ENCODE peak calls at places on chromosomes 6 and 20, in ten cellular contexts. L, I, Z, S, F, R, V, J, X and T are unnamed samples.

GRCh38 chr6:112743343-112743742 is 396.2 kb downstream of the RFPL4B start:
- DNase-seq in X (peak), Z (no peak), I (no peak), S (no peak), R (no peak), V (no peak), F (no peak), J (no peak), L (no peak), T (no peak)

GRCh38 chr20:58700121-58700780 is 7.7 kb downstream of the NPEPL1 start:
- DNase-seq in X (no peak), S (no peak), Z (no peak), L (no peak), F (no peak), V (no peak), R (no peak), I (peak), J (no peak), T (no peak)

GRCh38 chr6:2439632-2440031 is 194.2 kb upstream of the GMDS start:
- DNase-seq in V (no peak), I (no peak), R (no peak), J (no peak), S (peak), F (no peak), L (no peak), Z (no peak), X (no peak), T (no peak)

GRCh38 chr6:101178748-101179147 is 214.8 kb upstream of the GRIK2 start:
- DNase-seq in S (no peak), F (no peak), V (peak), I (no peak), L (no peak), Z (no peak), R (peak), J (no peak), X (no peak), T (no peak)

GRCh38 chr6:136635615-136636014 is 85.4 kb upstream of the MAP7 start:
- DNase-seq in V (no peak), J (no peak), S (no peak), Z (no peak), L (no peak), I (no peak), F (no peak), X (no peak), R (no peak), T (no peak)

GRCh38 chr20:33209789-33210188 is 7.4 kb upstream of the BPIFA3 start:
- DNase-seq in I (peak), S (peak), L (no peak), R (peak), V (peak), Z (no peak), X (peak), F (peak), J (peak), T (peak)

GRCh38 chr6:170371588-170371987 is 65.0 kb downstream of the FAM120B start:
- DNase-seq in Z (no peak), X (peak), S (no peak), L (no peak), V (no peak), R (no peak), J (no peak), I (peak), F (peak), T (no peak)

GRCh38 chr20:20580139-20580538 is 132.3 kb downstream of the RALGAPA2 start:
- DNase-seq in R (no peak), V (no peak), F (no peak), I (no peak), S (no peak), Z (no peak), J (no peak), L (no peak), X (peak), T (no peak)

GRCh38 chr6:39867592-39867991 is 66.7 kb downstream of the MOCS1 start:
- DNase-seq in I (no peak), F (no peak), X (peak), V (no peak), Z (no peak), J (no peak), R (no peak), L (no peak), S (no peak), T (no peak)

GRCh38 chr6:135535989-135536414 is 38.5 kb upstream of the AHI1 start:
- DNase-seq in Z (no peak), S (peak), V (peak), X (peak), L (no peak), F (peak), I (peak), R (peak), J (no peak), T (peak)
- TF ChIP-seq CTCF in Z (peak), S (peak), V (peak), X (peak), L (peak), F (peak), I (peak), R (peak), J (peak), T (peak)

GRCh38 chr20:49482621-49483017 is at the start of gene KCNB1:
- DNase-seq in S (peak), V (peak), I (peak), J (peak), F (peak), Z (peak), X (peak), L (no peak), R (peak), T (peak)

GRCh38 chr20:49483018-49483705 is 694 bp upstream of the KCNB1 start:
- DNase-seq in L (no peak), X (peak), S (no peak), J (no peak), R (no peak), I (no peak), F (no peak), Z (no peak), V (no peak), T (no peak)

GRCh38 chr20:49484180-49485140 is 2.0 kb upstream of the KCNB1 start:
- DNase-seq in R (peak), L (peak), J (peak), F (peak), X (peak), S (peak), Z (peak), V (peak), I (peak), T (peak)

GRCh38 chr20:49482173-49482572 is 295 bp downstream of the KCNB1 start:
- DNase-seq in F (no peak), L (no peak), S (no peak), V (no peak), J (peak), I (no peak), X (peak), Z (no peak), R (no peak), T (no peak)

DNA sequence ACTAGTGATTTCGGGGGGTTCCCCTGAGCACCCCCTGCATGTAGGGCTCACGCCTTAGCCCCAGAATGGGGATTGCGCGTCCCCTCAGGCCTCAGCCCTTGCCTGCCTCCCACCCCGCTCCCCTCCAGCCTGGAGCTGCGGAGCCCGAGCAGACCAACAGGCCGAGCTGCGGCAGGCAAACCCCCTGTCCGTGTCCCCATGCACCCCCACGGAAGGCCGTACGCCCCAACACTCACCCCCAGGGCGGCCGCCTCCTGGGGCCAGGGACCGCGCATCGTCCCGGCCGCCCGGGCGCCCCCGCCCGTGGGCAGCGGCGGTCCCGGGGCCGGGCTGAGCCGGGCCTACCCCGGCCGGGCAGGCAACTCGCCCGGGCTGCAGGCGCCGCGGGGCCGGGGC is 1.2 kb upstream of the KCNB1 start:
- DNase-seq in J (no peak), V (no peak), S (no peak), I (no peak), X (peak), R (no peak), L (no peak), Z (no peak), F (no peak), T (no peak)
- H3K4me3 ChIP-seq in J (no peak), V (no peak), S (peak), I (no peak), X (peak), R (no peak), L (peak), Z (no peak), F (peak), T (no peak)

GRCh38 chr6:48962041-48962440 is 501.0 kb downstream of the MMUT start:
- DNase-seq in L (no peak), S (no peak), F (no peak), J (no peak), V (no peak), Z (no peak), I (no peak), X (no peak), R (peak), T (no peak)
- TF ChIP-seq CTCF in L (no peak), S (no peak), F (no peak), J (no peak), V (no peak), Z (no peak), I (no peak), X (no peak), R (no peak), T (no peak)

DNA sequence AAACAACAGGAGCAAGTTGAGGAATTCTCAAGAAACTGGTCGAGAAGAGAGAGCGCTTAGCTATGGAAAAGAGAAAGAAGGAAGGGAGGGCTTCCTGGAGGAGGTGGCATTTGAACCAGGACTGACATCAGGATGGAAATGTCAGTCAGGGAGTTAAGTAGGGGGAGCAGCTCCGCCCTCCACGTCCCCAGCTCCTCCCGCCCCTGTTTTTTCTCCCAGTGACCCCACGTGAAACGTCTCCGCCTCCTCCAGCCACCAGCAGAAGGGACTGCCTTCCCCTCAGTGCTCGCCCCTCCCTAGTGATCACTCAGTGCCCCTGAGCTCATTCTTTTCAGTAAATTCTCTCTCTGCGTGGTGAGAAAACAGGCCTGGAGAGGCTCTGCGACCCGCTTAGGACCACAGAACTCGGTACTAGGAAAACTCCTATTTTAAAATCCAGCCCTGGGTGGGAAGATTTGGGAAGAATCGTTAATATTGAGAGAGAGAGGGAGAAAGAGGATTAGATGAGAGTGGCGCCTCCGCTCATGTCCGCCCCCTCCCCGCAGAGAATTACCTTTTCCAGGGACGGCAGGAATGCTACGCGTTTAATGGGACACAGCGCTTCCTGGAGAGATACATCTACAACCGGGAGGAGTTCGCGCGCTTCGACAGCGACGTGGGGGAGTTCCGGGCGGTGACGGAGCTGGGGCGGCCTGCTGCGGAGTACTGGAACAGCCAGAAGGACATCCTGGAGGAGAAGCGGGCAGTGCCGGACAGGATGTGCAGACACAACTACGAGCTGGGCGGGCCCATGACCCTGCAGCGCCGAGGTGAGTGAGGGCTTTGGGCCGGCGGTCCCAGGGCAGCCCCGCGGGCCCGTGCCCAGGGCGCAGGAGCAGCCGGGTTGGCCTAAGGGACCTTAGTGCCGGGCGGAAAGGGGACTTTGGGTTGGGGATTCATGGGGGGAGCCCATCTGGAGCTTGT is 4.6 kb downstream of the HLA-DPB1 start:
- DNase-seq in X (peak), J (peak), Z (no peak), R (peak), I (peak), F (peak), S (no peak), V (peak), L (peak), T (peak)
- H3K4me3 ChIP-seq in X (peak), J (peak), Z (no peak), R (no peak), I (peak), F (peak), S (no peak), V (peak), L (peak), T (peak)

GRCh38 chr6:152721956-152722355 is 24.3 kb downstream of the MYCT1 start:
- DNase-seq in V (no peak), F (no peak), X (no peak), I (no peak), Z (no peak), J (no peak), R (no peak), L (no peak), S (no peak), T (no peak)

GRCh38 chr6:152726313-152726712 is 24.3 kb upstream of the VIP start:
- DNase-seq in I (no peak), S (no peak), V (no peak), Z (no peak), J (no peak), R (no peak), X (no peak), L (no peak), F (no peak), T (no peak)

GRCh38 chr6:152723398-152723797 is 25.7 kb downstream of the MYCT1 start:
- DNase-seq in L (no peak), X (no peak), I (peak), J (no peak), Z (no peak), F (peak), S (no peak), V (peak), R (peak), T (peak)

GRCh38 chr6:152727507-152727906 is 23.1 kb upstream of the VIP start:
- DNase-seq in R (no peak), F (no peak), Z (no peak), X (peak), V (no peak), L (no peak), S (no peak), I (no peak), J (no peak), T (no peak)
- TF ChIP-seq CTCF in R (peak), F (no peak), Z (no peak), X (peak), V (no peak), L (no peak), S (peak), I (no peak), J (no peak), T (no peak)

GRCh38 chr6:143061597-143062385 is 1.1 kb downstream of the AIG1 start:
- DNase-seq in S (peak), I (peak), X (no peak), V (no peak), Z (no peak), J (no peak), L (no peak), R (no peak), F (no peak), T (no peak)
- H3K4me3 ChIP-seq in S (peak), I (peak), X (peak), V (no peak), Z (peak), J (no peak), L (no peak), R (peak), F (peak), T (no peak)

DNA sequence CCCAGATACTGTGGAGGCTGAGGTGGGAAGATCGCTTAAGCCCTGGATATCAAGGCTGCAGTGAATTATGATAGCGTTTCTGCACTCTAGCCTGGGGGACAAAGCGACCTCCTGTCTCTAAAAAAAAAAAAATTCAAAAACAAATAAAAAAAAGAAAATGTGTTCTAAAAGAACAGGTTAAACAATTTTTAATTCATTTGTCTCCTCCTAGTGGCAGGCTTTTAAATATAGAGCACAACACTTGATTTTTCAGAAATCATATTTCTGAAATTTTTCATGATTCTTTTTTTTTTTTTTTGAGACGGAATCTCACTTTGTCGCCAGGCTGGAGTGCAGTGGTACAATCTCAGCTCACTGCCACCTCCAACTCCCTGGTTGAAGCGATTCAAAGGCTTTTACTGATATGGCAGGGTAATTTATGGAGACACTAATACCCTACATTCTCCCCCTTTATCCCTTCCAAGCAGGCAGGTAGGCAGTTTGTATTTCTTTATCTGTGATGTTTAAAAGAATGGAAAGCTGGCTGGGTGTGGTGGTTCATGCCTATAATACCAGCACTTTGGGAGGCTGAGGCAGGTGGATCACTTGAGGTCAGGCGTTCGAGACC is 8.7 kb upstream of the GTF3C6 start:
- DNase-seq in Z (no peak), J (no peak), L (no peak), V (peak), I (peak), S (no peak), X (peak), R (peak), F (peak), T (peak)
- TF ChIP-seq CTCF in Z (peak), J (peak), L (peak), V (peak), I (peak), S (peak), X (no peak), R (peak), F (peak), T (peak)